ENCODE peak calls at places on chromosomes 5 and 9, in eight cellular contexts. Y is transverse colon, H is tibial nerve, D is A549, Z is heart left ventricle, J is right lobe of liver, T is Peyer's patch, B is ovary. E is an unnamed sample.

GRCh38 chr5:112548246-112548982 is 129.3 kb upstream of the EPB41L4A start:
- DNase-seq in H (no peak), Z (no peak), J (no peak), D (no peak), T (no peak), Y (no peak), B (no peak), E (no peak)

GRCh38 chr5:60586307-60586901 is 113.6 kb downstream of the DEPDC1B start:
- DNase-seq in D (no peak), J (no peak), H (no peak), Y (no peak), T (no peak), Z (no peak), B (no peak), E (no peak)

GRCh38 chr9:75033789-75034473 is 5.8 kb upstream of the CARNMT1 start:
- DNase-seq in Y (no peak), B (no peak), H (no peak), J (no peak), T (no peak), D (no peak), Z (no peak), E (no peak)

GRCh38 chr5:86858452-86858851 is 240.7 kb downstream of the COX7C start:
- DNase-seq in Y (no peak), J (no peak), D (no peak), H (no peak), T (no peak), B (no peak), Z (no peak), E (no peak)

GRCh38 chr5:143470120-143470519 is 66.6 kb upstream of the NR3C1 start:
- DNase-seq in T (no peak), B (no peak), H (no peak), Y (no peak), J (no peak), D (no peak), Z (no peak), E (no peak)

GRCh38 chr9:34927061-34927460 is 31.0 kb upstream of the PHF24 start:
- DNase-seq in B (no peak), D (no peak), T (no peak), Z (no peak), J (no peak), H (no peak), Y (no peak), E (no peak)

GRCh38 chr9:32928145-32928763 is 73.2 kb downstream of the APTX start:
- DNase-seq in J (no peak), H (no peak), D (no peak), Z (no peak), T (no peak), Y (peak), B (peak), E (no peak)

GRCh38 chr9:108290839-108291585 is 564.8 kb downstream of the ACTL7B start:
- DNase-seq in D (no peak), B (no peak), H (no peak), Z (no peak), Y (no peak), J (no peak), T (no peak), E (no peak)

GRCh38 chr9:34170252-34170915 is 8.5 kb upstream of the UBAP1 start:
- DNase-seq in J (no peak), Y (no peak), B (no peak), H (no peak), T (no peak), D (no peak), Z (no peak), E (no peak)

GRCh38 chr5:32329395-32329834 is 16.7 kb upstream of the MTMR12 start:
- DNase-seq in Y (peak), H (no peak), B (no peak), D (peak), T (peak), J (peak), Z (peak), E (peak)

GRCh38 chr5:76790632-76791290 is 28.1 kb upstream of the F2RL1 start:
- DNase-seq in B (no peak), Z (peak), Y (no peak), T (no peak), J (no peak), D (peak), H (no peak), E (no peak)

GRCh38 chr9:122126340-122127333 is 32.9 kb downstream of the NDUFA8 start:
- DNase-seq in H (no peak), D (no peak), J (no peak), Z (no peak), T (no peak), Y (no peak), B (no peak), E (peak)

GRCh38 chr9:115350548-115350947 is 232.6 kb upstream of the TNC start:
- DNase-seq in J (no peak), B (no peak), Y (no peak), T (no peak), Z (no peak), H (no peak), D (no peak), E (no peak)
- TF ChIP-seq POLR2A in J (no peak), B (no peak), Y (no peak), T (no peak), Z (no peak), H (no peak), D (no peak), E (no peak)

DNA sequence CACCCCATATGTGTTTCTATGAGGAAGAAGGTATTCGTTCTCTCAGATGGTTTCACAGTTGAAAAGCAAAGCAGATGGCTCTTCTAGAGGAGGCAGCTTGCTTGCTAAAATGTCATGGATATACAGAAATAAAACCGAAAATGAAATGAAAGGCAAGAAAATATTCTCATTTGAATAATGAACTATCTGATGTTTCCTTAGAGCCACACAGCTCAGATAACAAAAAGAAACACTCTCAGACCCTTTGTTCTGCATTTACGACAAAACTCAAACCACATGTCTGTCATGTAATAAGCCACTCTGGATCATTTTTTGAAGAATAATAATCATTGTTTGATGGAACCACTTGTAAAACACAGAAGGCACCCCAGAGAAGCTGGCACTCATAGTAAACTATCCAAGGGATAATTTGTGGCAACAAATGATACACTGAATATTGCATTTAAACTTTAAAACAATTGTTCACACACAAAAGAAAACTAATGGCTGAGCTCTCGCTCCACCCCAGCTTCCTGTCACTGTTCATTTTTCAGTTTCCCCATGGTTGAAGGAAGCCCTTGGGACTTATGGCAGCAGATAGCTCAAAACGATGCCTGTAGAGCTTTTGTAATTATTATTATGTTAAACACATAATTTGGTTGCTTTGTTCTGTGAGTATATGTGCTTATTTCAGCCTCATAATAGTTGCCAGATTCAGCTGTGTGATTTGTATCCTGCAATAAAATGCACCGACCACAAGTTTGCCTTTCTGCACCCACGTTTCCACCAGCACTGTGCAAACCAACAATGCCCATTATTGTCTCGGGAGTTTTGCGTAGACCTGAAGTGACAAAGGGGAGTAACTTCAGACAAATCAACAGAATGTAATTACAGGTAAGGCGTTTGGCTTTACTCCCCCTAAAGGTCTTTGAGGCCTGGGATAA is 256.0 kb downstream of the TMEM167A start:
- DNase-seq in T (no peak), D (no peak), J (no peak), B (no peak), H (no peak), Z (no peak), Y (no peak), E (no peak)
- H3K27ac ChIP-seq in T (no peak), D (no peak), J (no peak), B (no peak), H (no peak), Z (no peak), Y (no peak), E (no peak)

DNA sequence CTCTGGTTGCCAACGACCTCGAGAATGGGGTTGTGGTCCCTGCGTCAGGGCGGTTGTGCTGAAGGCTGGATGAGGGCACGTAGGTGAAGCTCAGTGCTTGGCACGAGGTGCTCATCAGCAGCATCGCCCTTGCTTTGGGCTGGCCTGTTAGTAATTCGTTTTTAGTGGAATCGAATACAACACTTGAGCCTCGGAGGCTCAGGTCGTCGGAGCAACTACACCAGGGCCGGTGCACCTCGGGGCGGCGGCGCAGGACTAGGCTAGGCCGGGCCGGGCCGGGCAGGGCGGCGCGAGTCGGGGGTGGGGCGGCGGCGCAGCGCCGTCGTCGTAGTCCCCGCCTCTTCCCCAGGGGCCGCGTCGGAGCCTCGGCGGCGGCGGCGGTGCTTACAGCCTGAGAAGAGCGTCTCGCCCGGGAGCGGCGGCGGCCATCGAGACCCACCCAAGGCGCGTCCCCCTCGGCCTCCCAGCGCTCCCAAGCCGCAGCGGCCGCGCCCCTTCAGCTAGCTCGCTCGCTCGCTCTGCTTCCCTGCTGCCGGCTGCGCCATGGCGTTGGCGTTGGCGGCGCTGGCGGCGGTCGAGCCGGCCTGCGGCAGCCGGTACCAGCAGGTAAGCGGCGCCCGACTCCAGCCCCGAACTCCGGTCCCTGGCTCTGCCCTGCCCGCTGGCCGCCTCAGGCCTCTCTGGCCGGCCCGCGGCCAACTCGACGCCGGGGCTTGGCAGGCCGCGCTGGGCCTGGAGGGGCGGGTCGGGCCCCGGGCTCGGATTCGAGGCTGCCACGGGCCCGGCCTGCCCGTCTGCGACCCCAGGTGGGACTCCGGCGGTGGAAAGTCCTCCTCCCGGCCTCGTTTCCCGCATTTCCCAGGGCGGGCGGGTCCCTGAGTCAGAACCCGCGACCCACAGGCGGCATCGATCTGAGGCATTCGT is at the start of gene NDFIP1:
- DNase-seq in Y (peak), Z (peak), T (peak), B (peak), D (peak), H (peak), J (peak), E (peak)
- TF ChIP-seq POLR2A in Y (peak), Z (peak), T (peak), B (peak), D (peak), H (peak), J (peak), E (peak)

DNA sequence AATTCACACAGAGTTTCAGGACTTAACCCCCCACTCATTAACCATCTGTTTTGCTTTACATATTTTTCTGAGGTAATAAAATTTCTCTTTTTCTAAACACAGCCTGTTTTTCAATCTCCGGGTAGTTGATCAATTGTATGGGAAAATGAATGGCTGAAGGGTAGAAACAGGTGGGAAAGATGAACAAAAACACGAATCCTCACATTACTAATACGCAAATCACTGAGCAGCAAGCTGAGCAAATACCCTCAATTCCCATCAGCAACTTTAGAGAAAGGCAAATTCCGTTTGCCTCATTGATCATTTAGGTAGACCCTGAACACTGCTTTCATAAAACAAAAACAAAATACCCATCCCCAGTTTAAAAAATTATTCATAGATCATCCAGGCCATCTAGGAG is 1.9 kb upstream of the CD274 start:
- DNase-seq in J (no peak), H (no peak), B (no peak), Z (no peak), D (no peak), Y (no peak), T (no peak), E (no peak)
- H3K27ac ChIP-seq in J (no peak), H (no peak), B (no peak), Z (no peak), D (no peak), Y (no peak), T (no peak), E (no peak)